ENCODE peak calls at places on chromosomes 13 and 19, in eight cellular contexts. T is fibroblast of lung; M is activated CD4-positive, CD25-positive, alpha-beta regulatory T cell; K is endothelial cell of umbilical vein; X is AG08395; L is GM06990; S is GM04503; H is progenitor cell of endocrine pancreas. V is an unnamed sample.

GRCh38 chr13:74316531-74316930 is 182.3 kb upstream of the KLF12 start:
- DNase-seq in H (no peak), K (no peak), T (peak), L (no peak), S (no peak), X (no peak), M (no peak), V (no peak)

GRCh38 chr19:12841094-12841493 is 2.8 kb downstream of the MAST1 start:
- DNase-seq in K (no peak), X (no peak), M (no peak), L (peak), H (peak), S (no peak), T (no peak), V (no peak)

GRCh38 chr19:28873301-28873700 is 339.6 kb downstream of the UQCRFS1 start:
- DNase-seq in K (no peak), L (no peak), X (no peak), H (no peak), T (no peak), S (no peak), M (no peak), V (no peak)

GRCh38 chr13:40629678-40630384 is 36.6 kb downstream of the FOXO1 start:
- DNase-seq in T (no peak), H (no peak), K (no peak), M (no peak), X (no peak), S (no peak), L (peak), V (no peak)

GRCh38 chr13:59776924-59777690 is 386.6 kb downstream of the DIAPH3 start:
- DNase-seq in X (peak), K (peak), L (peak), H (no peak), M (no peak), S (peak), T (peak), V (peak)

GRCh38 chr19:55672418-55672817 is 2.6 kb upstream of the EPN1 start:
- DNase-seq in X (no peak), L (no peak), T (peak), K (no peak), H (no peak), M (no peak), S (no peak), V (no peak)

GRCh38 chr19:16185123-16185924 is at the start of gene FAM32A:
- DNase-seq in T (peak), H (peak), S (peak), L (peak), M (peak), K (peak), X (peak), V (peak)

GRCh38 chr13:108495686-108496363 is 133.6 kb upstream of the MYO16 start:
- DNase-seq in K (no peak), L (no peak), X (no peak), T (peak), H (peak), S (no peak), M (no peak), V (no peak)

GRCh38 chr13:104414771-104415170 is 1348.6 kb upstream of the SLC10A2 start:
- DNase-seq in S (no peak), K (peak), L (no peak), H (no peak), T (peak), M (no peak), X (no peak), V (no peak)

GRCh38 chr19:19488875-19489690 is 26.3 kb downstream of the TSSK6 start:
- DNase-seq in S (peak), M (peak), K (peak), T (peak), L (peak), X (peak), H (peak), V (peak)

GRCh38 chr13:112079696-112080095 is 12.7 kb downstream of the SOX1 start:
- DNase-seq in H (no peak), T (peak), L (no peak), K (no peak), S (no peak), M (no peak), X (no peak), V (no peak)

GRCh38 chr19:10835089-10835753 is 791 bp downstream of the TMED1 start:
- DNase-seq in K (peak), H (no peak), M (no peak), S (no peak), T (no peak), X (no peak), L (no peak), V (no peak)

GRCh38 chr13:29106651-29107050 is 286.5 kb downstream of the MTUS2 start:
- DNase-seq in M (no peak), K (no peak), L (no peak), X (no peak), T (no peak), H (no peak), S (no peak), V (no peak)

GRCh38 chr19:3544742-3545668 is 6.0 kb downstream of the TEKTIP1 start:
- DNase-seq in T (no peak), K (peak), H (peak), L (peak), S (no peak), M (peak), X (peak), V (peak)

GRCh38 chr19:2150794-2151338 is 500 bp downstream of the AP3D1 start:
- DNase-seq in H (peak), L (peak), S (no peak), X (no peak), T (no peak), M (no peak), K (peak), V (no peak)

GRCh38 chr13:38167164-38167822 is 182.4 kb upstream of the UFM1 start:
- DNase-seq in L (no peak), M (no peak), K (no peak), H (no peak), T (no peak), X (no peak), S (no peak), V (no peak)

GRCh38 chr19:3359850-3360493 is 6.4 kb upstream of the NFIC start:
- DNase-seq in K (no peak), T (peak), L (peak), H (no peak), M (no peak), X (no peak), S (no peak), V (no peak)

GRCh38 chr19:39946532-39946931 is 12.1 kb upstream of the FCGBP start:
- DNase-seq in K (no peak), T (no peak), X (no peak), L (no peak), M (no peak), S (no peak), H (no peak), V (no peak)

GRCh38 chr13:112545866-112546265 is 42.1 kb downstream of the TUBGCP3 start:
- DNase-seq in H (no peak), L (no peak), S (peak), X (peak), T (peak), K (peak), M (no peak), V (peak)

GRCh38 chr19:45403781-45404556 is 900 bp downstream of the PPP1R13L start:
- DNase-seq in L (peak), T (no peak), H (peak), K (peak), S (no peak), M (peak), X (no peak), V (no peak)

GRCh38 chr19:6272913-6273600 is 6.7 kb downstream of the MLLT1 start:
- DNase-seq in X (no peak), S (no peak), K (no peak), T (no peak), H (no peak), L (no peak), M (no peak), V (no peak)

GRCh38 chr13:85283408-85283807 is 515.8 kb downstream of the SLITRK6 start:
- DNase-seq in H (no peak), S (no peak), T (peak), K (peak), L (no peak), X (no peak), M (no peak), V (no peak)

GRCh38 chr19:1630811-1631210 is 21.6 kb downstream of the TCF3 start:
- DNase-seq in X (no peak), L (no peak), H (no peak), M (no peak), K (no peak), S (no peak), T (no peak), V (no peak)

GRCh38 chr19:3336680-3337523 is 29.5 kb upstream of the NFIC start:
- DNase-seq in M (no peak), H (no peak), X (peak), S (no peak), T (peak), K (peak), L (no peak), V (no peak)

V was measured in GM04504.